ENCODE peak calls at places on chromosomes 16 and 17, in five cellular contexts. One of them, this sample, is unnamed. For H3K36me3, the result is how much of the 10 kb centered on the place peaks cover.

GRCh38 chr17:14134456-14134855 is 65.2 kb downstream of the COX10 start:
- DNase-seq in CD8-positive, alpha-beta T cell: no peak
- DNase-seq in transverse colon: no peak
- DNase-seq in spleen: no peak
- DNase-seq in left lung: no peak
- DNase-seq in this sample: no peak

GRCh38 chr16:67077871-67078270 is 31.9 kb upstream of the PHAF1 start:
- DNase-seq in CD8-positive, alpha-beta T cell: no peak
- DNase-seq in spleen: no peak
- DNase-seq in left lung: no peak
- DNase-seq in transverse colon: no peak
- DNase-seq in this sample: no peak

GRCh38 chr17:83050651-83051422 is 28.6 kb upstream of the METRNL start:
- DNase-seq in transverse colon: peak
- DNase-seq in spleen: no peak
- DNase-seq in left lung: no peak
- DNase-seq in CD8-positive, alpha-beta T cell: no peak
- DNase-seq in this sample: peak

GRCh38 chr16:68369697-68370096 is 58.9 kb downstream of the PRMT7 start:
- DNase-seq in CD8-positive, alpha-beta T cell: no peak
- DNase-seq in transverse colon: peak
- DNase-seq in left lung: peak
- DNase-seq in spleen: peak
- DNase-seq in this sample: no peak

GRCh38 chr17:82446124-82446523 is 4.4 kb downstream of the CYBC1 start:
- DNase-seq in transverse colon: no peak
- DNase-seq in left lung: no peak
- DNase-seq in spleen: no peak
- DNase-seq in CD8-positive, alpha-beta T cell: no peak
- DNase-seq in this sample: no peak

GRCh38 chr16:74201561-74201960 is 95.1 kb upstream of the PSMD7 start:
- DNase-seq in left lung: no peak
- DNase-seq in transverse colon: no peak
- DNase-seq in CD8-positive, alpha-beta T cell: no peak
- DNase-seq in spleen: no peak
- DNase-seq in this sample: no peak

GRCh38 chr16:54585094-54585493 is 298.5 kb upstream of the IRX3 start:
- DNase-seq in spleen: no peak
- DNase-seq in transverse colon: no peak
- DNase-seq in left lung: no peak
- DNase-seq in CD8-positive, alpha-beta T cell: no peak
- DNase-seq in this sample: no peak

GRCh38 chr17:77924757-77925336 is 33.7 kb upstream of the TNRC6C start:
- DNase-seq in transverse colon: no peak
- DNase-seq in spleen: no peak
- DNase-seq in left lung: no peak
- DNase-seq in CD8-positive, alpha-beta T cell: no peak
- DNase-seq in this sample: no peak

GRCh38 chr16:66383551-66383950 is 17.1 kb downstream of the CDH5 start:
- DNase-seq in left lung: no peak
- DNase-seq in transverse colon: no peak
- DNase-seq in spleen: peak
- DNase-seq in CD8-positive, alpha-beta T cell: no peak
- DNase-seq in this sample: no peak

GRCh38 chr17:52515927-52516326 is 357.4 kb upstream of the CA10 start:
- DNase-seq in CD8-positive, alpha-beta T cell: no peak
- DNase-seq in spleen: no peak
- DNase-seq in left lung: no peak
- DNase-seq in transverse colon: no peak
- DNase-seq in this sample: no peak

GRCh38 chr17:37671028-37671812 is 28.0 kb upstream of the DDX52 start:
- DNase-seq in left lung: no peak
- DNase-seq in transverse colon: peak
- DNase-seq in CD8-positive, alpha-beta T cell: no peak
- DNase-seq in spleen: no peak
- DNase-seq in this sample: no peak

GRCh38 chr16:2969545-2970521 is 685 bp downstream of the PAQR4 start:
- DNase-seq in transverse colon: peak
- DNase-seq in CD8-positive, alpha-beta T cell: peak
- DNase-seq in left lung: peak
- DNase-seq in spleen: peak
- DNase-seq in this sample: peak

GRCh38 chr16:35398208-35398607 is 1938.8 kb downstream of the TP53TG3F start:
- DNase-seq in left lung: no peak
- DNase-seq in spleen: no peak
- DNase-seq in transverse colon: no peak
- DNase-seq in CD8-positive, alpha-beta T cell: no peak
- DNase-seq in this sample: no peak

GRCh38 chr16:11133344-11133921 is 122.6 kb downstream of the SOCS1 start:
- DNase-seq in spleen: no peak
- DNase-seq in transverse colon: peak
- DNase-seq in left lung: no peak
- DNase-seq in CD8-positive, alpha-beta T cell: no peak
- DNase-seq in this sample: peak

GRCh38 chr16:2178321-2179106 is 17.9 kb downstream of the CASKIN1 start:
- DNase-seq in left lung: no peak
- DNase-seq in CD8-positive, alpha-beta T cell: peak
- DNase-seq in spleen: no peak
- DNase-seq in transverse colon: no peak
- DNase-seq in this sample: peak

GRCh38 chr16:24822974-24823373 is 22.8 kb upstream of the SLC5A11 start:
- DNase-seq in left lung: no peak
- DNase-seq in transverse colon: no peak
- DNase-seq in spleen: no peak
- DNase-seq in CD8-positive, alpha-beta T cell: no peak
- DNase-seq in this sample: no peak
- H3K36me3 ChIP-seq in left lung: under half
- H3K36me3 ChIP-seq in transverse colon: under half
- H3K36me3 ChIP-seq in spleen: half or more
- H3K36me3 ChIP-seq in CD8-positive, alpha-beta T cell: half or more
- H3K36me3 ChIP-seq in this sample: half or more

DNA sequence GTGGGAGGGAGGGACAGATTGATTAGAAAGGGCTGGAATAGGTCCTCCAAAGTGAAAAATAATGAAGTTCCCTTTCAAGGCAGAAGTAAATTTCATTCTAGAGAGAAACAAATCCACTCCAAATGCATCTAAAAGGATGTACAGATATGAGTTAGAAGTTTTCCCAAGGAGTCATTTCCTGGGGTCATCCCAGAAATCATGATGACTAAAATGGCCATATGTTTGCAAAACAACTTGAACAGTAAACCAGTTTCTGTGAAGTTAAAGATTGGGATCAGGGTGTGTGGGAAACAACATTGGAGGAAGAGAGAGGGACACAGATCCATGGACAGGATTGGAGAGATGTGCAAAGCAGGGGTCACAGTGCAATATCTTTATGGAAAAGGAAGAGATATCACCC is 32.5 kb upstream of the ARHGAP44 start:
- DNase-seq in transverse colon: no peak
- DNase-seq in spleen: no peak
- DNase-seq in CD8-positive, alpha-beta T cell: no peak
- DNase-seq in left lung: no peak
- DNase-seq in this sample: no peak
- H3K36me3 ChIP-seq in transverse colon: under half
- H3K36me3 ChIP-seq in spleen: under half
- H3K36me3 ChIP-seq in CD8-positive, alpha-beta T cell: under half
- H3K36me3 ChIP-seq in left lung: under half
- H3K36me3 ChIP-seq in this sample: under half

DNA sequence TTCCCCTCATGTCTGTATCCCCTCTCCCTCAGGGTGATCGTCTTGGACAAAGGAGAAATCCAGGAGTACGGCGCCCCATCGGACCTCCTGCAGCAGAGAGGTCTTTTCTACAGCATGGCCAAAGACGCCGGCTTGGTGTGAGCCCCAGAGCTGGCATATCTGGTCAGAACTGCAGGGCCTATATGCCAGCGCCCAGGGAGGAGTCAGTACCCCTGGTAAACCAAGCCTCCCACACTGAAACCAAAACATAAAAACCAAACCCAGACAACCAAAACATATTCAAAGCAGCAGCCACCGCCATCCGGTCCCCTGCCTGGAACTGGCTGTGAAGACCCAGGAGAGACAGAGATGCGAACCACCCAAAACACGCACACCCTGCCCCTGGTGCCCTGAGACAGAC is 82.2 kb downstream of the ABCC6 start:
- DNase-seq in left lung: no peak
- DNase-seq in spleen: no peak
- DNase-seq in transverse colon: no peak
- DNase-seq in CD8-positive, alpha-beta T cell: no peak
- DNase-seq in this sample: no peak
- H3K36me3 ChIP-seq in left lung: under half
- H3K36me3 ChIP-seq in spleen: half or more
- H3K36me3 ChIP-seq in transverse colon: under half
- H3K36me3 ChIP-seq in CD8-positive, alpha-beta T cell: under half
- H3K36me3 ChIP-seq in this sample: half or more

DNA sequence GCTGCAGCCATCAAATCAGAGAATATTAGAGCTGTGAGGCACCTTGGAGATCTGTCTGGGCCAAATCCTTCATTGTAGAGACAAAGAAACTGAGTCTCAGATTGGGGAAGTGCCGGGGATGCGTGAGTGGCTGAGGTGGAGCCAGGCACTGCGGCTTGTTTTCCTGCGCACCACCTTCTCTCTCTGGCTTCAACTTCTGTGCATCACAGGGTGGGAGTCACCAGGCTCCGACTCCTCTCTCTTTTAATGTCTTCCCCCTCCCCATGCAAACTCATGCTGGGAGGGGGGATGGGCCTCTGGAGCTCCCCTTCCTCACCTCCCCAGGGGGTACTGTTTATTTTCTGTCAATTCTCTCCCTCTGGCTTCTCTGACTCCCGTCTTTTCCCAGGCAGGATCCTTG is 8.7 kb upstream of the ETV4 start:
- DNase-seq in transverse colon: no peak
- DNase-seq in left lung: no peak
- DNase-seq in spleen: no peak
- DNase-seq in CD8-positive, alpha-beta T cell: no peak
- DNase-seq in this sample: no peak
- H3K36me3 ChIP-seq in transverse colon: under half
- H3K36me3 ChIP-seq in left lung: under half
- H3K36me3 ChIP-seq in spleen: under half
- H3K36me3 ChIP-seq in CD8-positive, alpha-beta T cell: under half
- H3K36me3 ChIP-seq in this sample: under half

DNA sequence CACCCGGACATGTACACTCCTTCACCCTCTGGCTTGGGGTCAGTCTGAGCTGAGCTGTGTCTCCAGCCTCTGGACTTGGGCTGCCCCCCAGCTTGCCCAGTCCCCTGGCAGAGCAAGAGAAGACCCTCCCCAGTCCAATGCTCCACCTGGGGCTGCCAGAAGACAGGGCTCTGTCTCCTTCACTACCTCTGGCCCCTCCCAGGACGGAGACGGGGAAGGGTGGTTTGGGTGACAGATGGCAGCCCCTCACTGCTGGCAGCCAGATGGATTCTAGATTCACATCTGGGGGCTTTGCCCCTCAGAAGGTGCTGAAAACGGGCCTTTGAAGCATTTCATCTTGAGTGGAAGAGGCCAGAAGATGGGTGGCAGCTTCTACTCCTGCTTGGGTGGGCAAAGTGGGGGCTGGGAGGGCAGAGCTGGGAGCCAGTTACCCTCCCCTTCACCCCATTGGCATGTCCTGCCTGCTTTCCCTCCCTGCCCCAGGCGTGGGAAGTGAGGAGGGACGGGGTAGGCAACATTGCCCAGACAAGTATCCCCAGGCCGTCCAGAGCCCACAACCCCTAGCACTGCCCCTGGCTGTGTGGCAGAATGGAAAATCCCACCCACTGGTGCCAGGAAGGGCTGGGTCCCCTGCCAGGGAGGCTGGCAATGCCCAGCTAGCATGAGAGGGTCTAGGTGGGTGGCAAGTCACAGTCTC is 13.9 kb downstream of the NGFR start:
- DNase-seq in spleen: no peak
- DNase-seq in transverse colon: no peak
- DNase-seq in left lung: no peak
- DNase-seq in CD8-positive, alpha-beta T cell: no peak
- DNase-seq in this sample: no peak
- H3K36me3 ChIP-seq in spleen: under half
- H3K36me3 ChIP-seq in transverse colon: under half
- H3K36me3 ChIP-seq in left lung: under half
- H3K36me3 ChIP-seq in CD8-positive, alpha-beta T cell: under half
- H3K36me3 ChIP-seq in this sample: under half

GRCh38 chr16:57999366-57999970 is 1.0 kb downstream of the ZNF319 start:
- DNase-seq in CD8-positive, alpha-beta T cell: peak
- DNase-seq in transverse colon: no peak
- DNase-seq in left lung: no peak
- DNase-seq in spleen: no peak
- DNase-seq in this sample: no peak

GRCh38 chr16:57998992-57999365 is 1.5 kb downstream of the ZNF319 start:
- DNase-seq in left lung: no peak
- DNase-seq in transverse colon: no peak
- DNase-seq in CD8-positive, alpha-beta T cell: no peak
- DNase-seq in spleen: peak
- DNase-seq in this sample: no peak

GRCh38 chr16:57997176-57997527 is 3.3 kb downstream of the ZNF319 start:
- DNase-seq in CD8-positive, alpha-beta T cell: no peak
- DNase-seq in spleen: peak
- DNase-seq in left lung: peak
- DNase-seq in transverse colon: no peak
- DNase-seq in this sample: no peak

GRCh38 chr16:57997528-57998265 is 2.8 kb downstream of the ZNF319 start:
- DNase-seq in spleen: peak
- DNase-seq in left lung: peak
- DNase-seq in CD8-positive, alpha-beta T cell: no peak
- DNase-seq in transverse colon: no peak
- DNase-seq in this sample: no peak

DNA sequence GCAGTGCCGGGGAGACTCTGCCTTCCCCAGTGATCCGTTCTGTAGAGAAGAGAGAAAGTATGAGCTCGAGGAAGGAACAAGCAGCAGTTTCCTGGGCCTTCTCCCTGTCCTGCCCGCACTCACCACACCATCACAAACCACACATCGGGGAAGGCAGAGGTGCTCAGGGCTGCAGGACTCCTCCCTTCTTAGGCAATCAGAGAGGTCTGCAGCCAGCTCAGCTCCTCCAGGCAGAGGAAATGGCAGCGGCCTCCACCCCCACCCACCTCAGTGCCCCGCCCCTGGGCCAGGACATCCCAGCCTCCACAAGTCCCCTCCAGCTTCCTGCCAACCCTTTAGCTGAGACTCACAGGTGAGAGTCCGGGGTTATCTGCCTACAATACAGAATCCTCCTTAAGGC is 2.0 kb downstream of the ZNF319 start:
- DNase-seq in CD8-positive, alpha-beta T cell: peak
- DNase-seq in left lung: peak
- DNase-seq in transverse colon: peak
- DNase-seq in spleen: peak
- DNase-seq in this sample: no peak
- H3K36me3 ChIP-seq in CD8-positive, alpha-beta T cell: under half
- H3K36me3 ChIP-seq in left lung: under half
- H3K36me3 ChIP-seq in transverse colon: under half
- H3K36me3 ChIP-seq in spleen: under half
- H3K36me3 ChIP-seq in this sample: under half

GRCh38 chr16:87833548-87833947 is 35.8 kb downstream of the SLC7A5 start:
- DNase-seq in left lung: no peak
- DNase-seq in spleen: no peak
- DNase-seq in transverse colon: no peak
- DNase-seq in CD8-positive, alpha-beta T cell: no peak
- DNase-seq in this sample: no peak
- H3K36me3 ChIP-seq in left lung: under half
- H3K36me3 ChIP-seq in spleen: under half
- H3K36me3 ChIP-seq in transverse colon: under half
- H3K36me3 ChIP-seq in CD8-positive, alpha-beta T cell: under half
- H3K36me3 ChIP-seq in this sample: under half